ENCODE peak calls at places on chromosomes 7 and 10, in six cellular contexts. One of them, this sample, is unnamed.

GRCh38 chr10:132987671-132988571 is 45.6 kb upstream of the CFAP46 start:
- DNase-seq in A549: no peak
- DNase-seq in HepG2: no peak
- DNase-seq in H1: no peak
- DNase-seq in WTC11: no peak
- DNase-seq in K562: no peak
- DNase-seq in this sample: no peak

GRCh38 chr10:47136866-47137265 is 163.1 kb upstream of the GDF10 start:
- DNase-seq in A549: no peak
- DNase-seq in HepG2: no peak
- DNase-seq in H1: no peak
- DNase-seq in WTC11: no peak
- DNase-seq in K562: no peak
- DNase-seq in this sample: no peak

GRCh38 chr7:146319625-146320024 is 203.0 kb downstream of the CNTNAP2 start:
- DNase-seq in A549: no peak
- DNase-seq in HepG2: no peak
- DNase-seq in H1: no peak
- DNase-seq in WTC11: no peak
- DNase-seq in K562: no peak
- DNase-seq in this sample: no peak

GRCh38 chr10:42491001-42491592 is 147.3 kb downstream of the ZNF33B start:
- DNase-seq in A549: no peak
- DNase-seq in HepG2: no peak
- DNase-seq in H1: no peak
- DNase-seq in WTC11: no peak
- DNase-seq in K562: peak
- DNase-seq in this sample: no peak

GRCh38 chr10:46239247-46239646 is 47.5 kb upstream of the ANTXRL start:
- DNase-seq in A549: no peak
- DNase-seq in HepG2: no peak
- DNase-seq in H1: no peak
- DNase-seq in WTC11: no peak
- DNase-seq in K562: no peak
- DNase-seq in this sample: no peak

GRCh38 chr7:149293946-149294640 is 32.1 kb downstream of the ZNF783 start:
- DNase-seq in A549: no peak
- DNase-seq in HepG2: no peak
- DNase-seq in H1: no peak
- DNase-seq in WTC11: no peak
- DNase-seq in K562: no peak
- DNase-seq in this sample: no peak

GRCh38 chr10:27801171-27801785 is 55.7 kb upstream of the MKX start:
- DNase-seq in A549: no peak
- DNase-seq in HepG2: no peak
- DNase-seq in H1: no peak
- DNase-seq in WTC11: no peak
- DNase-seq in K562: no peak
- DNase-seq in this sample: no peak

GRCh38 chr10:43254881-43255643 is 11.8 kb downstream of the RASGEF1A start:
- DNase-seq in A549: no peak
- DNase-seq in HepG2: no peak
- DNase-seq in H1: no peak
- DNase-seq in WTC11: no peak
- DNase-seq in K562: no peak
- DNase-seq in this sample: no peak

GRCh38 chr10:107894521-107894920 is 730.0 kb upstream of the SORCS1 start:
- DNase-seq in A549: no peak
- DNase-seq in HepG2: no peak
- DNase-seq in H1: no peak
- DNase-seq in WTC11: no peak
- DNase-seq in K562: no peak
- DNase-seq in this sample: no peak

GRCh38 chr7:128891942-128892269 is 18.6 kb downstream of the KCP start:
- DNase-seq in A549: no peak
- DNase-seq in HepG2: no peak
- DNase-seq in H1: no peak
- DNase-seq in WTC11: no peak
- DNase-seq in K562: no peak
- DNase-seq in this sample: no peak

GRCh38 chr10:15585303-15585715 is 134.4 kb downstream of the ITGA8 start:
- DNase-seq in A549: peak
- DNase-seq in HepG2: peak
- DNase-seq in H1: peak
- DNase-seq in WTC11: peak
- DNase-seq in K562: peak
- DNase-seq in this sample: peak

GRCh38 chr10:42475168-42476098 is 162.9 kb downstream of the ZNF33B start:
- DNase-seq in A549: no peak
- DNase-seq in HepG2: peak
- DNase-seq in H1: no peak
- DNase-seq in WTC11: peak
- DNase-seq in K562: peak
- DNase-seq in this sample: peak

GRCh38 chr10:88986549-88987242 is 3.9 kb upstream of the FAS start:
- DNase-seq in A549: peak
- DNase-seq in HepG2: peak
- DNase-seq in H1: no peak
- DNase-seq in WTC11: no peak
- DNase-seq in K562: peak
- DNase-seq in this sample: peak

GRCh38 chr7:17706255-17706654 is 234.0 kb downstream of the SNX13 start:
- DNase-seq in A549: no peak
- DNase-seq in HepG2: no peak
- DNase-seq in H1: no peak
- DNase-seq in WTC11: no peak
- DNase-seq in K562: no peak
- DNase-seq in this sample: no peak

GRCh38 chr7:17709127-17709526 is 231.2 kb downstream of the SNX13 start:
- DNase-seq in A549: no peak
- DNase-seq in HepG2: no peak
- DNase-seq in H1: no peak
- DNase-seq in WTC11: no peak
- DNase-seq in K562: no peak
- DNase-seq in this sample: no peak

GRCh38 chr7:17710312-17710711 is 230.0 kb downstream of the SNX13 start:
- DNase-seq in A549: no peak
- DNase-seq in HepG2: no peak
- DNase-seq in H1: no peak
- DNase-seq in WTC11: peak
- DNase-seq in K562: no peak
- DNase-seq in this sample: no peak

GRCh38 chr7:17709599-17709998 is 230.7 kb downstream of the SNX13 start:
- DNase-seq in A549: no peak
- DNase-seq in HepG2: no peak
- DNase-seq in H1: no peak
- DNase-seq in WTC11: no peak
- DNase-seq in K562: no peak
- DNase-seq in this sample: no peak

GRCh38 chr7:17706734-17707133 is 233.6 kb downstream of the SNX13 start:
- DNase-seq in A549: peak
- DNase-seq in HepG2: peak
- DNase-seq in H1: peak
- DNase-seq in WTC11: peak
- DNase-seq in K562: peak
- DNase-seq in this sample: peak
- TF ChIP-seq JUN in A549: no peak
- TF ChIP-seq JUN in HepG2: no peak
- TF ChIP-seq JUN in H1: no peak
- TF ChIP-seq JUN in WTC11: no peak
- TF ChIP-seq JUN in K562: no peak
- TF ChIP-seq JUN in this sample: no peak

GRCh38 chr10:78688945-78689935 is 379.5 kb upstream of the ZMIZ1 start:
- DNase-seq in A549: no peak
- DNase-seq in HepG2: no peak
- DNase-seq in H1: no peak
- DNase-seq in WTC11: no peak
- DNase-seq in K562: no peak
- DNase-seq in this sample: no peak
- TF ChIP-seq JUN in A549: no peak
- TF ChIP-seq JUN in HepG2: no peak
- TF ChIP-seq JUN in H1: no peak
- TF ChIP-seq JUN in WTC11: no peak
- TF ChIP-seq JUN in K562: no peak
- TF ChIP-seq JUN in this sample: no peak

DNA sequence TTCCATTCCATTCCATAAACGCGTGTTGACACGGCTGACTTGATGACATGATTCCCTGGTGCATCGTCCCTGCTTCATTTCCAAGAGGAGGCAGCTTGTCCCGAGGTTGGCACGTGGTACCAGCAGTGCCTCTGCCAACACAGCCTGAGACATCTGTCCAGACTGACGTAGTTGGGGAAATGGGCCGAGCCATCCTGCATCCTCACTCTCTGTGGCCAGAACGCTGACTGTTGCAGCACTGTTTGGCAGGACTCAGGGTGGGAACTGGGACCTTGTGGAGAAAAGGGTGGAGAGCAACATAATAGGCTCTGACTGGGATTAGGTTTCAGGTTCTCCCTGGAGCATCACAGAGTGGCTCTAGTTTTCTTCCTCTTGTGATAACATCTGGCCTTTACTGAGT is 118.6 kb upstream of the BTBD16 start:
- DNase-seq in A549: no peak
- DNase-seq in HepG2: no peak
- DNase-seq in H1: no peak
- DNase-seq in WTC11: no peak
- DNase-seq in K562: no peak
- DNase-seq in this sample: no peak
- TF ChIP-seq JUN in A549: no peak
- TF ChIP-seq JUN in HepG2: no peak
- TF ChIP-seq JUN in H1: no peak
- TF ChIP-seq JUN in WTC11: no peak
- TF ChIP-seq JUN in K562: no peak
- TF ChIP-seq JUN in this sample: no peak

DNA sequence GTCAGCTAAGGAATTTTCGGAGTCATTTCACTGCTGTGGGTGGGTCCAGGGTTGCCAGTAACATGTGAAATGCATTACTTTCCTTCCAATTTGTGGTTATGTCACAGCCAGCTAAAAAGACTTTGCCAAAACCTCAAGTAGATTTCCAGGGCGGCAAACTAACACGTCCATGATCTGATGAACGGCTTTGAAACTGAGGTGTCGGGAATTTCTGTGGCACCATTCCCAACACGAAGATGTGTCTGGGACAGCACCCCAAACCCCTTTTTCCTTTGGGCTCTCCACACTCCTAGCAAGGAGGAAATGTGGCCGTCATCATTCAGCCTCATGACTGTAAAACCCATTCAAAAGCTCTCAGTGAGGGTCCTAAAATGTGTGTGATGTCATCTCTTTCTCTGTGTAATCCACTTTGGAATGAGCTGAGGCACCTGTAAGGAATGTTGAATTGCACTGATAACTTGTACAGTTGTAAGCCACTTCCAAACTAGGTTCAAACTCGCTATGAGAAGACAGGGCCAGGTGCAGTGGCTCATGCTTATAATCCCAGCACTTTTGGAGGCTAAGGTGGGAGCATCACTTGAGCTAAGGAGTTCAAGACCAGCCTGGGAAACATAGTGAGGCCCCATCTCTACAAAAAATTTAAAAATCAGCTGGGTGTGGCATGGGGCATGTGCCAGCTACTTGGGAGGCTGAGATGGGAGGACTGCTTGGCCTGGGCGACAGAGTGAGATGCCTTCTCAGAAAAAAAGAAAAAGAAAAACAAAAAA is 146.1 kb upstream of the FRMD4A start:
- DNase-seq in A549: no peak
- DNase-seq in HepG2: no peak
- DNase-seq in H1: no peak
- DNase-seq in WTC11: no peak
- DNase-seq in K562: no peak
- DNase-seq in this sample: no peak
- TF ChIP-seq JUN in A549: no peak
- TF ChIP-seq JUN in HepG2: no peak
- TF ChIP-seq JUN in H1: no peak
- TF ChIP-seq JUN in WTC11: no peak
- TF ChIP-seq JUN in K562: no peak
- TF ChIP-seq JUN in this sample: no peak

GRCh38 chr10:130726996-130727725 is 584.4 kb downstream of the TCERG1L start:
- DNase-seq in A549: no peak
- DNase-seq in HepG2: no peak
- DNase-seq in H1: no peak
- DNase-seq in WTC11: no peak
- DNase-seq in K562: no peak
- DNase-seq in this sample: no peak

GRCh38 chr10:130725474-130725970 is 586.0 kb downstream of the TCERG1L start:
- DNase-seq in A549: no peak
- DNase-seq in HepG2: no peak
- DNase-seq in H1: no peak
- DNase-seq in WTC11: no peak
- DNase-seq in K562: no peak
- DNase-seq in this sample: no peak

GRCh38 chr10:130727766-130728490 is 583.6 kb downstream of the TCERG1L start:
- DNase-seq in A549: no peak
- DNase-seq in HepG2: no peak
- DNase-seq in H1: no peak
- DNase-seq in WTC11: no peak
- DNase-seq in K562: no peak
- DNase-seq in this sample: no peak

GRCh38 chr10:130728531-130729215 is 582.8 kb downstream of the TCERG1L start:
- DNase-seq in A549: no peak
- DNase-seq in HepG2: no peak
- DNase-seq in H1: no peak
- DNase-seq in WTC11: no peak
- DNase-seq in K562: no peak
- DNase-seq in this sample: no peak

GRCh38 chr10:130729876-130730275 is 581.6 kb downstream of the TCERG1L start:
- DNase-seq in A549: no peak
- DNase-seq in HepG2: no peak
- DNase-seq in H1: no peak
- DNase-seq in WTC11: no peak
- DNase-seq in K562: no peak
- DNase-seq in this sample: no peak
- TF ChIP-seq JUN in A549: no peak
- TF ChIP-seq JUN in HepG2: no peak
- TF ChIP-seq JUN in H1: no peak
- TF ChIP-seq JUN in WTC11: no peak
- TF ChIP-seq JUN in K562: no peak
- TF ChIP-seq JUN in this sample: no peak

GRCh38 chr10:71998840-71999194 is 34.6 kb downstream of the CHST3 start:
- DNase-seq in A549: peak
- DNase-seq in HepG2: peak
- DNase-seq in H1: no peak
- DNase-seq in WTC11: no peak
- DNase-seq in K562: peak
- DNase-seq in this sample: peak
- TF ChIP-seq JUN in A549: no peak
- TF ChIP-seq JUN in HepG2: no peak
- TF ChIP-seq JUN in H1: no peak
- TF ChIP-seq JUN in WTC11: no peak
- TF ChIP-seq JUN in K562: no peak
- TF ChIP-seq JUN in this sample: no peak